ENCODE peak calls at places on chromosomes 5 and 9, in six cellular contexts. Z is ovary, R is esophagus squamous epithelium, X is heart left ventricle, K is GM12891, G is tibial nerve. J is an unnamed sample.

GRCh38 chr5:126468091-126468490 is 44.9 kb downstream of the GRAMD2B start:
- DNase-seq in Z (no peak), R (no peak), X (no peak), K (no peak), G (no peak), J (no peak)

GRCh38 chr9:88197016-88197415 is 58.7 kb upstream of the SPATA31C2 start:
- DNase-seq in Z (no peak), R (no peak), X (no peak), K (no peak), G (peak; percentile 43), J (no peak)

GRCh38 chr9:89175739-89176360 is 2.8 kb downstream of the SHC3 start:
- DNase-seq in Z (no peak), R (no peak), X (no peak), K (no peak), G (no peak), J (no peak)

GRCh38 chr9:113687680-113688371 is 188.3 kb upstream of the ZNF618 start:
- DNase-seq in Z (peak; percentile 23), R (no peak), X (no peak), K (no peak), G (no peak), J (no peak)

GRCh38 chr9:99269429-99269828 is 47.3 kb downstream of the SEC61B start:
- DNase-seq in Z (no peak), R (no peak), X (no peak), K (no peak), G (no peak), J (no peak)

GRCh38 chr9:92747459-92748232 is 17.0 kb downstream of the BICD2 start:
- DNase-seq in Z (no peak), R (no peak), X (no peak), K (no peak), G (no peak), J (peak; percentile 30)

GRCh38 chr5:150044334-150044681 is 42.0 kb downstream of the CSF1R start:
- DNase-seq in Z (no peak), R (no peak), X (no peak), K (no peak), G (no peak), J (no peak)

GRCh38 chr5:173875189-173875588 is 13.0 kb upstream of the CPEB4 start:
- DNase-seq in Z (no peak), R (no peak), X (no peak), K (no peak), G (no peak), J (no peak)

GRCh38 chr9:121305269-121305994 is 37.5 kb downstream of the GSN start:
- DNase-seq in Z (no peak), R (no peak), X (peak; percentile 81), K (no peak), G (peak; percentile 83), J (no peak)

GRCh38 chr5:77086611-77087483 is at the start of gene ZBED3:
- DNase-seq in Z (peak; percentile 75), R (no peak), X (peak; percentile 78), K (peak; percentile 54), G (peak; percentile 48), J (no peak)

GRCh38 chr5:74434124-74434899 is 206.2 kb downstream of the ENC1 start:
- DNase-seq in Z (no peak), R (no peak), X (no peak), K (no peak), G (no peak), J (no peak)

DNA sequence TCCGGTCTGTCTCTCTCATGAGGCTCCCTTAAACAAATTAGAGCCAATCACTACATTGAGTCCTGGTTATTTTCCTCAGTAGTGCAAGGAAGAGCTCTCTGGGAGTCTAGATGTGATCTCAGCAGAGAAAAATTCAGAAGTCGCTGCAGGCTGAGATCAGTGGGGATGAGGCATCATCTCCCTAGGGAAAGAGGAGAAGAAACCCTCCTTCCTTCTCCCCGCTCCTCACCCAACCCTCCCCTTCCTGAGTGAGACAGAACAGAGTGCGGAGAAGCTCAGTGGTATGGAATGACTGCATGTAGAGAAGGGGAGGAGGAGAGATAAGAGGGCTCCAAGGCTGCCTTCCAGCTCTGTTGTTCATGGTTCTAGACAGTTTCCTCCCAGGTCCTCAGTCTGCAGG is 80.5 kb downstream of the PAPPA start:
- DNase-seq in Z (no peak), R (no peak), X (no peak), K (no peak), G (no peak), J (no peak)
- TF ChIP-seq POLR2A in Z (no peak), R (no peak), X (no peak), K (no peak), G (no peak), J (no peak)

GRCh38 chr5:14729448-14730385 is 65.2 kb downstream of the OTULIN start:
- DNase-seq in Z (no peak), R (no peak), X (no peak), K (no peak), G (no peak), J (no peak)

GRCh38 chr5:14726066-14726838 is 61.7 kb downstream of the OTULIN start:
- DNase-seq in Z (no peak), R (no peak), X (no peak), K (no peak), G (no peak), J (no peak)

GRCh38 chr5:14728109-14728938 is 63.8 kb downstream of the OTULIN start:
- DNase-seq in Z (no peak), R (no peak), X (no peak), K (no peak), G (no peak), J (no peak)

GRCh38 chr5:14724633-14725032 is 60.1 kb downstream of the OTULIN start:
- DNase-seq in Z (no peak), R (no peak), X (no peak), K (no peak), G (peak; percentile 26), J (no peak)

GRCh38 chr5:14727428-14727865 is 62.9 kb downstream of the OTULIN start:
- DNase-seq in Z (peak; percentile 83), R (no peak), X (peak; percentile 90), K (peak; percentile 50), G (peak; percentile 67), J (peak; percentile 84)
- TF ChIP-seq POLR2A in Z (no peak), R (no peak), X (no peak), K (no peak), G (no peak), J (no peak)

GRCh38 chr5:163504091-163504931 is 1.1 kb upstream of the MAT2B start:
- DNase-seq in Z (peak; percentile 55), R (no peak), X (no peak), K (no peak), G (peak; percentile 47), J (peak; percentile 37)
- TF ChIP-seq POLR2A in Z (no peak), R (no peak), X (no peak), K (no peak), G (peak; percentile 24), J (no peak)

GRCh38 chr9:127244609-127245601 is 19.7 kb upstream of the GARNL3 start:
- DNase-seq in Z (peak; percentile 96), R (peak; percentile 79), X (peak; percentile 98), K (peak; percentile 85), G (peak; percentile 96), J (peak; percentile 97)
- TF ChIP-seq POLR2A in Z (peak; percentile 40), R (no peak), X (no peak), K (peak; percentile 76), G (peak; percentile 71), J (peak; percentile 86)

GRCh38 chr5:1507016-1507375 is 16.8 kb downstream of the LPCAT1 start:
- DNase-seq in Z (peak; percentile 15), R (no peak), X (peak; percentile 40), K (no peak), G (no peak), J (no peak)
- TF ChIP-seq POLR2A in Z (no peak), R (no peak), X (no peak), K (peak; percentile 18), G (no peak), J (no peak)

GRCh38 chr5:88834108-88834462 is 48.9 kb downstream of the MEF2C start:
- DNase-seq in Z (no peak), R (no peak), X (no peak), K (no peak), G (no peak), J (no peak)
- TF ChIP-seq POLR2A in Z (no peak), R (no peak), X (no peak), K (no peak), G (no peak), J (no peak)

GRCh38 chr5:157959355-157959754 is 100.4 kb upstream of the CLINT1 start:
- DNase-seq in Z (no peak), R (no peak), X (no peak), K (no peak), G (no peak), J (no peak)
- TF ChIP-seq POLR2A in Z (no peak), R (no peak), X (no peak), K (no peak), G (no peak), J (no peak)

DNA sequence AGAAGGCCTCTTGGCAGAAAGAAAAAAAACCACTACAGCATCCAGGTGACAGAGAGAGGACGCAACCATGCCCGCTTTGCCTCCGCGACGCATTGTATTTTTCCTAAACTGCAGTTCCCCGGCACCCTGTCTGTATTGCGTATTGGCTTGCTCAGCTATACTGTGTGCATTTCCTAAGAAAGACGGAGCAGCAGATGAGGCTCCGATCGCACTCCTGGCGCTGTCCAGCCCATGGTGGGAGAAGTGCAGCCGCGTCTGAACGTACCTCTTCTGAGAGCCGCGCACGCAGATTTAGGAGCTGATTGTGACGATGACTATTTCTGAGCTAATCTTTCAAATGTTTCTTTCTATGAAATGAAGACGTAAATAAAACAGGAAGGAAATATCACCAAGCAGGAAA is 366.5 kb downstream of the IRX1 start:
- DNase-seq in Z (no peak), R (no peak), X (no peak), K (no peak), G (no peak), J (no peak)
- TF ChIP-seq POLR2A in Z (no peak), R (no peak), X (no peak), K (no peak), G (no peak), J (no peak)

GRCh38 chr5:14264605-14265316 is 121.6 kb downstream of the TRIO start:
- DNase-seq in Z (peak; percentile 94), R (peak; percentile 49), X (peak; percentile 95), K (peak; percentile 44), G (peak; percentile 83), J (peak; percentile 93)
- TF ChIP-seq POLR2A in Z (peak; percentile 50), R (no peak), X (no peak), K (no peak), G (peak; percentile 59), J (peak; percentile 57)

J was measured in K562.